ENCODE peak calls at places on chromosomes 3 and 15, in four cellular contexts. W is BE2C, I is uterus, D is A673. Q is an unnamed sample.

GRCh38 chr3:146653978-146654377 is 48.8 kb upstream of the PLSCR5 start:
- DNase-seq in D (no peak), I (no peak), W (no peak), Q (no peak)

GRCh38 chr15:55799287-55800212 is 56.6 kb upstream of the PRTG start:
- DNase-seq in W (peak), I (no peak), D (peak), Q (peak)

GRCh38 chr3:99637041-99637380 is 1.4 kb upstream of the COL8A1 start:
- DNase-seq in D (peak), I (no peak), W (no peak), Q (no peak)

GRCh38 chr15:101623367-101624304 is 28.5 kb downstream of the TM2D3 start:
- DNase-seq in W (no peak), I (no peak), D (no peak), Q (no peak)

GRCh38 chr3:43477600-43477999 is 144.2 kb downstream of the ANO10 start:
- DNase-seq in D (no peak), W (no peak), I (no peak), Q (no peak)

GRCh38 chr3:191331443-191331842 is 1.1 kb upstream of the UTS2B start:
- DNase-seq in W (no peak), I (no peak), D (no peak), Q (no peak)

GRCh38 chr3:192747145-192747544 is 19.8 kb upstream of the FGF12 start:
- DNase-seq in I (no peak), W (no peak), D (no peak), Q (no peak)

GRCh38 chr15:68149059-68149458 is 56.1 kb downstream of the CALML4 start:
- DNase-seq in D (peak), I (no peak), W (no peak), Q (no peak)

GRCh38 chr3:106215047-106215446 is 346.2 kb upstream of the CBLB start:
- DNase-seq in I (no peak), W (no peak), D (no peak), Q (no peak)

GRCh38 chr3:29764603-29765254 is 483.9 kb downstream of the RBMS3 start:
- DNase-seq in W (peak), I (no peak), D (peak), Q (no peak)

GRCh38 chr15:52227456-52227855 is 36.3 kb upstream of the GNB5 start:
- DNase-seq in W (peak), I (peak), D (peak), Q (peak)

GRCh38 chr3:128425142-128425845 is 41.4 kb downstream of the DNAJB8 start:
- DNase-seq in W (no peak), I (no peak), D (no peak), Q (peak)

GRCh38 chr3:127964816-127965215 is 49.8 kb downstream of the KBTBD12 start:
- DNase-seq in I (no peak), D (no peak), W (no peak), Q (no peak)

GRCh38 chr3:115932807-115933206 is 309.5 kb downstream of the GAP43 start:
- DNase-seq in W (no peak), D (no peak), I (no peak), Q (no peak)

GRCh38 chr3:129037093-129037419 is 23.5 kb upstream of the GP9 start:
- DNase-seq in D (no peak), I (no peak), W (no peak), Q (no peak)

GRCh38 chr3:23738946-23739345 is 66.8 kb upstream of the UBE2E1 start:
- DNase-seq in D (no peak), I (no peak), W (no peak), Q (no peak)

GRCh38 chr3:179528786-179529185 is 33.9 kb upstream of the ACTL6A start:
- DNase-seq in W (no peak), D (no peak), I (no peak), Q (no peak)

GRCh38 chr15:65194826-65195541 is 9.8 kb upstream of the CLPX start:
- DNase-seq in W (no peak), I (peak), D (no peak), Q (no peak)

GRCh38 chr3:97882975-97883598 is 61.3 kb downstream of the CRYBG3 start:
- DNase-seq in W (no peak), D (peak), I (no peak), Q (no peak)

DNA sequence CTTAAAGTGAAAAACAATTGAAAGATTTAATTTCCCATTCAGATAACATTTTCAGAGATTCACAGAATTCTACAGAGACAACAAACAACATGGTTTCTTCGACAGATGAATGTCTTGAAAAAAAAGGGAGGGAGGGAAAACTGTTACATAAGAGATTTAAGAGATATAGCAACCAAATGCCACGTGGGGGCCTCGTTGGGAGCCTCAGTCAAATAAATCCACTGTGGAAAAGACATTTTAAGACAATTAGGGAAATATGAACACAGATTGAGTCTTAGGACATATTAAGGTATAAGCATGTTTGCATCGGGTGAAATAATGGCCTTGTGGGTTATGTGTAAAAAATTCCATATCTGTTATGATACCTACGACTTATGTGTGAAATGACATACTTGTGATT is 5.0 kb upstream of the PRRT3 start:
- DNase-seq in W (no peak), D (peak), I (no peak), Q (no peak)
- TF ChIP-seq CTCF in W (no peak), D (peak), I (no peak), Q (no peak)

DNA sequence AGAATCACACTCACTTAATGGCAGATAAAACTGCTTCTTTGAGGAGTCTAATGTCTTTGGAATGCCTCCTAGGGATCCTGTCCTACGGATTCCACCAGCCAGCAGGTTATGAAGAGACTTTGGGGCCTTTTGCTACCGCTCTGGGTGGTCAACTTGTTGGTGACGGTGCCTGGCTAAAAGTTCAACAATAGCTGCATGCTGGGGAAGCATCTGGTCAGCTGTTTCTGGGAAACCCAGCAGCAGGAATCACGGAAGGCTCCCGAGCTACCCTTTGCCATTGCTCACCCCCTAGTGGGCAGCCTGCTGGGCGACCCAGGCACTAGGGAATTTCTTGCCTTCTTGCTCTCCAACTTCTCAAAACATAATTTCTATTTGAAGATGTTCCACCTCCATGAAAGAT is 263.3 kb downstream of the NEK10 start:
- DNase-seq in I (no peak), D (no peak), W (no peak), Q (peak)
- TF ChIP-seq CTCF in I (no peak), D (peak), W (no peak), Q (no peak)

GRCh38 chr3:171168086-171168485 is 141.6 kb upstream of the SLC2A2 start:
- DNase-seq in I (no peak), W (peak), D (peak), Q (no peak)
- TF ChIP-seq CTCF in I (no peak), W (peak), D (peak), Q (no peak)

GRCh38 chr3:122239112-122239511 is 55.6 kb downstream of the CASR start:
- DNase-seq in W (no peak), I (no peak), D (no peak), Q (no peak)
- TF ChIP-seq CTCF in W (no peak), I (no peak), D (no peak), Q (no peak)

GRCh38 chr3:139564290-139564861 is 24.8 kb upstream of the RBP1 start:
- DNase-seq in D (peak), I (no peak), W (peak), Q (peak)
- TF ChIP-seq CTCF in D (peak), I (no peak), W (peak), Q (peak)

GRCh38 chr3:151086484-151087456 is 1.3 kb downstream of the MED12L start:
- DNase-seq in D (peak), I (peak), W (peak), Q (peak)
- TF ChIP-seq CTCF in D (peak), I (peak), W (peak), Q (no peak)

Q was measured in glutamatergic neuron.